ENCODE peak calls at places on chromosomes 13 and 19, in ten cellular contexts. Q, M, S, F, K, U, B, A, G and O are unnamed samples.

GRCh38 chr19:30403583-30403982 is 31.4 kb downstream of the ZNF536 start:
- DNase-seq in Q (no peak), M (no peak), S (no peak), F (no peak), K (no peak), U (no peak), B (no peak), A (no peak), G (no peak), O (no peak)

GRCh38 chr13:68481130-68481529 is 1251.0 kb upstream of the PCDH9 start:
- DNase-seq in Q (peak), M (no peak), S (no peak), F (no peak), K (no peak), U (no peak), B (no peak), A (no peak), G (no peak), O (no peak)

GRCh38 chr19:1068111-1069001 is 1.4 kb downstream of the ARHGAP45 start:
- DNase-seq in Q (no peak), M (peak), S (peak), F (no peak), K (peak), U (no peak), B (peak), A (no peak), G (no peak), O (no peak)

GRCh38 chr19:5697890-5698634 is 8.0 kb downstream of the RPL36 start:
- DNase-seq in Q (no peak), M (no peak), S (no peak), F (no peak), K (no peak), U (no peak), B (no peak), A (no peak), G (no peak), O (no peak)

GRCh38 chr13:51800456-51800855 is 3.5 kb downstream of the DHRS12 start:
- DNase-seq in Q (no peak), M (no peak), S (no peak), F (no peak), K (no peak), U (no peak), B (peak), A (no peak), G (no peak), O (no peak)

GRCh38 chr13:79973533-79973963 is 367.4 kb downstream of the SPRY2 start:
- DNase-seq in Q (no peak), M (no peak), S (no peak), F (no peak), K (no peak), U (no peak), B (no peak), A (no peak), G (no peak), O (no peak)

GRCh38 chr13:48890386-48890785 is 85.3 kb upstream of the FNDC3A start:
- DNase-seq in Q (no peak), M (no peak), S (no peak), F (no peak), K (no peak), U (no peak), B (no peak), A (no peak), G (no peak), O (no peak)

GRCh38 chr13:28707629-28708427 is 10.9 kb downstream of the SLC46A3 start:
- DNase-seq in Q (no peak), M (no peak), S (no peak), F (no peak), K (no peak), U (peak), B (no peak), A (no peak), G (no peak), O (no peak)

GRCh38 chr13:25977671-25978070 is 74.1 kb downstream of the SHISA2 start:
- DNase-seq in Q (no peak), M (no peak), S (no peak), F (no peak), K (no peak), U (no peak), B (no peak), A (no peak), G (no peak), O (no peak)

GRCh38 chr19:6060600-6061391 is 49.5 kb downstream of the RFX2 start:
- DNase-seq in Q (no peak), M (no peak), S (no peak), F (no peak), K (no peak), U (no peak), B (peak), A (peak), G (no peak), O (peak)

GRCh38 chr13:67023088-67023893 is 206.8 kb downstream of the PCDH9 start:
- DNase-seq in Q (no peak), M (peak), S (no peak), F (no peak), K (no peak), U (peak), B (no peak), A (no peak), G (peak), O (peak)

GRCh38 chr13:113602291-113602970 is 17.9 kb downstream of the TFDP1 start:
- DNase-seq in Q (no peak), M (no peak), S (no peak), F (no peak), K (no peak), U (no peak), B (peak), A (no peak), G (no peak), O (peak)

GRCh38 chr13:31968473-31968872 is 63.1 kb upstream of the FRY start:
- DNase-seq in Q (no peak), M (peak), S (no peak), F (no peak), K (no peak), U (no peak), B (no peak), A (no peak), G (no peak), O (no peak)

GRCh38 chr19:3577741-3578344 is 5.1 kb downstream of the HMG20B start:
- DNase-seq in Q (no peak), M (no peak), S (no peak), F (no peak), K (no peak), U (no peak), B (no peak), A (no peak), G (no peak), O (peak)

GRCh38 chr19:3573858-3574637 is 1.3 kb downstream of the HMG20B start:
- DNase-seq in Q (peak), M (peak), S (peak), F (peak), K (peak), U (peak), B (peak), A (peak), G (peak), O (peak)

GRCh38 chr19:3575260-3575741 is 2.6 kb downstream of the HMG20B start:
- DNase-seq in Q (peak), M (no peak), S (no peak), F (no peak), K (peak), U (no peak), B (no peak), A (no peak), G (no peak), O (peak)

GRCh38 chr19:3576696-3577443 is 4.1 kb downstream of the HMG20B start:
- DNase-seq in Q (peak), M (no peak), S (no peak), F (no peak), K (no peak), U (no peak), B (peak), A (peak), G (no peak), O (peak)

DNA sequence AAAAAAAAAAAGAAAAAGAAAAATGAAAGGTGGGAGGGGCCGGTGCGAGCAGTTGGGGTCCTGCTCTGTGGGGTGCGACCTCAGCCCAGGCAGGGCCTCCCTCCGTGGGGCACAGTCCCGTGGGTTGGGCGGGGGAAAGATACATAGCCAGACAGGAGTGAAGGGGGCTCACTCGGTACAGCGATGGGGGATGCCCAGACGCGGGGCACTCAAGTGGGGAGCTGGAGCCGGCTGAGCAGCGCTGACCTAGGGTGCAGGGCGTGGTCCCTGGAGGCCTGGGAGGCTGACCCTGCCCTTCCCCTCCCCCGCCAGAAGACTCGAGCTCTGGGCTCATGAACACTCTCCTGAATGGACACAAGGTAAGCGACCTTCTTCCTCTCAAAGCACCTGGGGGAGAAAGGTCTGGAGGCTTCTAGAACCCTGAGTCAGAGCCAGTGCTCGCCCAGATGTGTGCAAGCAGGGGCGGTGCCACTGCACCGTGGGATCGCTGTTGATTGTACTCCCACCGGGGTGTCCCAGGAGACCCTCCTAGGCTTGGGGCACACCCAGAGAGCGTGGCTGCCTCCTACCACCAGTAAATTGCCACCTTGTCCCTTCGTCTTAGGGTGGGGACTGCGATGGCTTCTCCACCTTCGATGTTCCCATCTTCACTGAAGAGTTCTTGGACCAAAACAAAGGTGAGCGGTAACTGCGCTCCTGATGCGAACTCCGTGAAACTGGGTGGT is 3.4 kb downstream of the HMG20B start:
- DNase-seq in Q (no peak), M (no peak), S (no peak), F (no peak), K (no peak), U (no peak), B (no peak), A (no peak), G (no peak), O (no peak)
- H3K27ac ChIP-seq in Q (no peak), M (peak), S (no peak), F (no peak), K (no peak), U (no peak), B (no peak), A (no peak), G (peak), O (no peak)

GRCh38 chr13:111117289-111117688 is 2.2 kb downstream of the ARHGEF7 start:
- DNase-seq in Q (no peak), M (no peak), S (no peak), F (no peak), K (no peak), U (no peak), B (no peak), A (no peak), G (no peak), O (no peak)

GRCh38 chr13:111116830-111117229 is 1.7 kb downstream of the ARHGEF7 start:
- DNase-seq in Q (no peak), M (no peak), S (no peak), F (no peak), K (no peak), U (no peak), B (no peak), A (no peak), G (no peak), O (no peak)

GRCh38 chr13:111115841-111116500 is 861 bp downstream of the ARHGEF7 start:
- DNase-seq in Q (peak), M (peak), S (no peak), F (no peak), K (peak), U (peak), B (peak), A (peak), G (peak), O (peak)

GRCh38 chr13:111114362-111115050 is 604 bp upstream of the ARHGEF7 start:
- DNase-seq in Q (peak), M (peak), S (peak), F (peak), K (peak), U (no peak), B (peak), A (peak), G (peak), O (peak)

GRCh38 chr13:111115051-111115840 is at the start of gene ARHGEF7:
- DNase-seq in Q (peak), M (no peak), S (no peak), F (no peak), K (no peak), U (no peak), B (peak), A (peak), G (peak), O (peak)
- H3K27ac ChIP-seq in Q (no peak), M (peak), S (no peak), F (peak), K (no peak), U (peak), B (peak), A (peak), G (peak), O (no peak)

DNA sequence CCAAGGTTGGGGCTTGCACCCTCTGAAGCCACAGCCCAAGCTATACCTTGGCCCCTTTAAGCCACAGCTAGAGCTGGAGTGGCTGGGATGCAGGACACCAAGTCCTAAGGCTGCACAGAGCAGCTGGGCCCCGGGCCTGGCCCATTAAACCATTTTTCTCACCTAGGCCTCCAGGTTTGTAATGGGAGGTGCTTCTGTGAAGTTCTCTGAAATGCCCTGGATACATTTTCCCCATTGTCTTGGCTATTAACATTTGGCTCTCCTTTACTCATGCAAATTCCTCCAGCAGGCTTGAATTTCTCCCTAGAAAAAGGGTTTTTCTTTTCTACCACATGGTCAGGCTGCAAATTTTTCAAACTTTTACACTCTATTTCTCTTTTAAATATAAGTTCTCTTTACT is 93.8 kb upstream of the FGF14 start:
- DNase-seq in Q (no peak), M (no peak), S (no peak), F (no peak), K (no peak), U (no peak), B (no peak), A (no peak), G (no peak), O (no peak)
- H3K27ac ChIP-seq in Q (no peak), M (no peak), S (no peak), F (no peak), K (no peak), U (no peak), B (no peak), A (no peak), G (no peak), O (no peak)

GRCh38 chr13:53069800-53070199 is 41.2 kb downstream of the OLFM4 start:
- DNase-seq in Q (no peak), M (no peak), S (no peak), F (no peak), K (no peak), U (no peak), B (no peak), A (no peak), G (no peak), O (no peak)

GRCh38 chr13:53075356-53076041 is 46.9 kb downstream of the OLFM4 start:
- DNase-seq in Q (peak), M (no peak), S (no peak), F (no peak), K (no peak), U (no peak), B (no peak), A (no peak), G (no peak), O (no peak)

GRCh38 chr13:53074119-53074518 is 45.5 kb downstream of the OLFM4 start:
- DNase-seq in Q (no peak), M (no peak), S (no peak), F (no peak), K (no peak), U (no peak), B (no peak), A (no peak), G (no peak), O (no peak)

GRCh38 chr13:53068841-53069520 is 40.4 kb downstream of the OLFM4 start:
- DNase-seq in Q (no peak), M (no peak), S (no peak), F (no peak), K (no peak), U (no peak), B (no peak), A (no peak), G (no peak), O (peak)

DNA sequence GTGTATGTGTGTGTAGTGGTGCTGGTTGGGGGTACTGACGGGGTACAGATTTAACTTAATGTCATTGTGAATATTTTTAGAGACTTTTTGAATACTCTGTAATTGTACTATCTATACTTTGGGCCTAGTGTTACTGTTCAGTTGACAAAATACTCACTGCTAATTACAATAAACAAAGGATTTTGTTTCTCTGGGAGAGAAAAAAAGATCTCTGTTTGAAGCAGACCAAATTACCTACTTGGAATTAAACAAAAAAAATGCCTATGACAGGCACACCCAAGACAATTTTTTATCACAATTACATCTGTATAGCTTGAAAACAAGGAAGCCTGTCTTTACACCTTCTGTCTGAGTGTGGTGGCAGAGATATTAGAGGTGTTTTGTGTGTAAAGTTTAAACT is 45.1 kb downstream of the OLFM4 start:
- DNase-seq in Q (no peak), M (no peak), S (no peak), F (no peak), K (no peak), U (no peak), B (no peak), A (no peak), G (no peak), O (no peak)
- H3K27ac ChIP-seq in Q (no peak), M (no peak), S (no peak), F (no peak), K (no peak), U (no peak), B (no peak), A (no peak), G (no peak), O (no peak)

GRCh38 chr19:56398809-56399208 is 5.3 kb upstream of the ZNF583 start:
- DNase-seq in Q (no peak), M (no peak), S (no peak), F (no peak), K (no peak), U (no peak), B (no peak), A (no peak), G (no peak), O (no peak)

GRCh38 chr19:56393119-56394012 is at the start of gene ZNF582:
- DNase-seq in Q (peak), M (peak), S (peak), F (peak), K (peak), U (peak), B (peak), A (peak), G (peak), O (peak)
- H3K27ac ChIP-seq in Q (peak), M (peak), S (peak), F (peak), K (peak), U (peak), B (peak), A (peak), G (peak), O (peak)

DNA sequence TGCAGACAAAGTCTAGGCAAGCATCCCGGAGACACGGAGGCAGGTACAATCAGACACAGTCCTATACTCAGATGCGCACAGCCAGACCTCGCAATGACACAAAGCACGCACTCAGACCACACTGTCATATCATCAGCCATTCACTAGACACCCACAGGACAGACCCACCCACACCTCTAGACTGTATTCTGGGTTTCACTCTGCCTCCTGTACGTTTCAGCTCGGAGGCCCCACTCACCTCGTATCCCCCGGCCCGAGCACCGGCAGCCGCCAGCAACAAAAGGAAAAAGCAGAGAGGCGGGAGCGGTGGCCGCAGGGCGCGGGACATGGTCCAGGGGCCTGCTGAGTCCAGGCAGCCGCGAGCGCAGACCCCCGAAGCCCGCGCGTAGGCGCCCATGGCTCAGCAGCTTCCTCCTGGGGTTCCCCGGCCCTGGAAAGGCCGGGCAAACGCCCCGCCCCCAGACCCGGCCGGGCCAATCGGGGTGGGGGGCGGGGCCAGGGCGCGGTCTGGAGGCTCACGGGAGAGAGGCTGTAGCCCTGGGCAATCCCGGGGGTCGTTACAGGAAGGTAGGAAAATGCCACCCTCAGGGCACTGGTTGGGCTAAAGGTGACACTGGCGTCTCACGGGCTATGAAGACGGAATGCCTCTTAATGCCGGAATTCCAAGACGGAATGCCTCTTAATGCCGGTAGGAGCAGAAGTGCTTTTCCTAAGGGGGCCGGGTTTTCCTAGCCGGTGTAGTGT is at the start of the genes MAN2B1 and WDR83:
- DNase-seq in Q (peak), M (peak), S (peak), F (no peak), K (peak), U (no peak), B (peak), A (peak), G (peak), O (peak)
- H3K27ac ChIP-seq in Q (peak), M (peak), S (peak), F (peak), K (peak), U (no peak), B (peak), A (peak), G (no peak), O (no peak)

GRCh38 chr19:38306236-38306635 is 2.2 kb downstream of the C19orf33 start:
- DNase-seq in Q (no peak), M (no peak), S (no peak), F (no peak), K (no peak), U (no peak), B (no peak), A (no peak), G (no peak), O (no peak)
- H3K27ac ChIP-seq in Q (no peak), M (no peak), S (no peak), F (no peak), K (no peak), U (no peak), B (no peak), A (no peak), G (no peak), O (no peak)